ENCODE peak calls at places on chromosomes 4 and X, in seven cellular contexts. K is GM23338, M is transverse colon, S is upper lobe of left lung, B is SK-N-SH, C is prostate gland, L is endothelial cell of umbilical vein. N is an unnamed sample.

GRCh38 chr4:130747842-130748241 is 1651.9 kb downstream of the C4orf33 start:
- DNase-seq in C (no peak), L (no peak), M (no peak), S (no peak), B (no peak), K (peak; percentile 35), N (no peak)

GRCh38 chrX:123422875-123423274 is 238.8 kb downstream of the GRIA3 start:
- DNase-seq in C (no peak), K (peak; percentile 28), S (no peak), L (peak; percentile 1), M (peak; percentile 16), B (peak; percentile 14), N (no peak)

GRCh38 chrX:123425904-123426303 is 241.8 kb downstream of the GRIA3 start:
- DNase-seq in M (no peak), L (no peak), K (no peak), S (no peak), B (no peak), C (no peak), N (no peak)

GRCh38 chrX:129115104-129115503 is 408.2 kb downstream of the SMARCA1 start:
- DNase-seq in S (no peak), B (peak; percentile 47), M (peak; percentile 14), K (peak; percentile 82), C (no peak), L (peak; percentile 13), N (no peak)

GRCh38 chr4:105895609-105896460 is 564 bp downstream of the NPNT start:
- DNase-seq in C (peak; percentile 67), M (peak; percentile 52), K (peak; percentile 45), B (peak; percentile 40), S (peak; percentile 88), L (no peak), N (peak; percentile 62)

GRCh38 chrX:84187501-84188319 is at the start of gene RPS6KA6:
- DNase-seq in S (peak; percentile 80), K (peak; percentile 53), C (peak; percentile 22), B (peak; percentile 64), L (peak; percentile 29), M (peak; percentile 22), N (peak; percentile 72)

GRCh38 chr4:64538219-64538618 is 129.0 kb upstream of the TECRL start:
- DNase-seq in L (no peak), S (no peak), K (peak; percentile 71), M (no peak), B (no peak), C (no peak), N (no peak)

GRCh38 chr4:69753666-69754065 is 6.8 kb downstream of the SULT1B1 start:
- DNase-seq in K (no peak), S (no peak), C (no peak), B (no peak), M (no peak), L (no peak), N (no peak)

GRCh38 chr4:3786196-3786869 is 20.1 kb downstream of the ADRA2C start:
- DNase-seq in B (peak; percentile 93), L (no peak), K (no peak), C (no peak), S (peak; percentile 58), M (peak; percentile 49), N (no peak)

GRCh38 chrX:24025741-24026402 is 1.1 kb downstream of the KLHL15 start:
- DNase-seq in K (peak; percentile 23), L (peak; percentile 51), S (no peak), M (no peak), B (no peak), C (peak; percentile 5), N (peak; percentile 65)

GRCh38 chr4:180808862-180809261 is 1434.3 kb upstream of the TENM3 start:
- DNase-seq in K (no peak), L (no peak), M (no peak), B (no peak), S (no peak), C (no peak), N (no peak)

GRCh38 chr4:2829933-2830451 is 13.7 kb upstream of the ADD1 start:
- DNase-seq in C (no peak), L (no peak), M (no peak), S (peak; percentile 82), K (no peak), B (peak; percentile 19), N (peak; percentile 74)

GRCh38 chrX:53184836-53185235 is 40.2 kb downstream of the KDM5C start:
- DNase-seq in S (no peak), B (no peak), C (no peak), L (no peak), K (no peak), M (no peak), N (no peak)

GRCh38 chr4:167031534-167032156 is 202.6 kb downstream of the SPOCK3 start:
- DNase-seq in C (no peak), B (no peak), M (no peak), L (peak; percentile 80), S (no peak), K (no peak), N (no peak)

GRCh38 chr4:128570380-128570779 is 239.1 kb upstream of the JADE1 start:
- DNase-seq in S (no peak), L (peak; percentile 41), B (no peak), M (peak; percentile 20), K (no peak), C (no peak), N (no peak)

GRCh38 chr4:31807036-31807435 is 1086.9 kb downstream of the PCDH7 start:
- DNase-seq in C (no peak), M (no peak), B (no peak), K (no peak), L (no peak), S (no peak), N (no peak)

GRCh38 chrX:72297953-72298730 is 7.6 kb downstream of the CITED1 start:
- DNase-seq in C (no peak), S (no peak), M (no peak), B (peak; percentile 40), K (peak; percentile 71), L (no peak), N (no peak)

GRCh38 chrX:1658083-1658463 is 43.2 kb downstream of the ASMT start:
- DNase-seq in L (no peak), B (no peak), K (no peak), M (no peak), S (no peak), C (no peak), N (no peak)

GRCh38 chr4:71607780-71608673 is 175.9 kb downstream of the GC start:
- DNase-seq in K (no peak), B (no peak), C (no peak), M (no peak), S (no peak), L (no peak), N (no peak)

GRCh38 chrX:16870861-16871584 is 861 bp upstream of the RBBP7 start:
- DNase-seq in L (peak; percentile 13), B (peak; percentile 29), C (peak; percentile 8), K (peak; percentile 46), S (peak; percentile 86), M (no peak), N (peak; percentile 71)

GRCh38 chr4:169818063-169818679 is 60.4 kb upstream of the HPF1 start:
- DNase-seq in B (no peak), K (no peak), M (no peak), L (no peak), C (no peak), S (no peak), N (no peak)

GRCh38 chr4:5708171-5708828 is at the start of gene EVC2:
- DNase-seq in M (peak; percentile 58), B (peak; percentile 58), L (peak; percentile 47), K (peak; percentile 79), C (peak; percentile 65), S (peak; percentile 94), N (peak; percentile 90)
- H3K4me1 ChIP-seq in M (peaks cover 8% of the 10 kb centered on the region), B (peaks cover 3% of the 10 kb centered on the region), L (peaks cover 24% of the 10 kb centered on the region), K (peaks cover 8% of the 10 kb centered on the region), C (peaks cover 4% of the 10 kb centered on the region), S (peaks cover 18% of the 10 kb centered on the region), N (peaks cover 67% of the 10 kb centered on the region)

DNA sequence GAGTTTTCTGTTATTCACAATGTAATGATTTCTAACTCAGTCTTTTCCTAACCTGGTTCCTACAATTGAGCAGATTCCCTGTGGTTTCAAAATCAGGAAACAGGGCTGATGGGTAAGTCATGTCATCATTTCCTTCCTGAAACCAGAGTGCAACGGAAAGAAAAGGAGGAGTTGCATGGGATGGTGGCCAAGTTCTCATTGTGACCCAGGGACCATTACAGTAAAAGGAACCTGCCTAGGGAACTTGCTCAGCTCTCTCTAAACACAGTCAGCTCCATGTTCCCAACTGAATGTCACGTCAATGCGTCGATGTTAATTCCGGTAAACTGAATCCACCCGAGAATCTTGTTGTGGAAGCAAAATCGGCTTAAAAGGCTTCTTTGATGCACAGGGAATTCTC is 51.2 kb downstream of the LGI2 start:
- DNase-seq in S (no peak), K (no peak), M (peak; percentile 20), B (no peak), C (no peak), L (peak; percentile 96), N (no peak)
- TF ChIP-seq POLR2AphosphoS5 in S (peak; percentile 86), K (no peak), M (peak; percentile 14), B (no peak), C (peak; percentile 20), L (peak; percentile 84), N (peak; percentile 18)

GRCh38 chr4:152065545-152065944 is 304.7 kb upstream of the GATB start:
- DNase-seq in C (no peak), M (no peak), K (no peak), B (no peak), L (no peak), S (no peak), N (no peak)

GRCh38 chr4:152064282-152064681 is 303.5 kb upstream of the GATB start:
- DNase-seq in C (no peak), M (no peak), B (no peak), S (no peak), L (no peak), K (no peak), N (no peak)

GRCh38 chr4:152063301-152064235 is 302.8 kb upstream of the GATB start:
- DNase-seq in K (peak; percentile 35), L (no peak), B (peak; percentile 75), C (no peak), S (no peak), M (peak; percentile 48), N (no peak)

GRCh38 chr4:152064753-152065152 is 303.9 kb upstream of the GATB start:
- DNase-seq in M (no peak), B (no peak), C (no peak), S (no peak), L (no peak), K (no peak), N (no peak)
- H3K4me1 ChIP-seq in M (no peaks in the 10 kb centered on the region), B (no peaks in the 10 kb centered on the region), C (no peaks in the 10 kb centered on the region), S (no peaks in the 10 kb centered on the region), L (no peaks in the 10 kb centered on the region), K (peaks cover 29% of the 10 kb centered on the region), N (peaks cover 23% of the 10 kb centered on the region)

DNA sequence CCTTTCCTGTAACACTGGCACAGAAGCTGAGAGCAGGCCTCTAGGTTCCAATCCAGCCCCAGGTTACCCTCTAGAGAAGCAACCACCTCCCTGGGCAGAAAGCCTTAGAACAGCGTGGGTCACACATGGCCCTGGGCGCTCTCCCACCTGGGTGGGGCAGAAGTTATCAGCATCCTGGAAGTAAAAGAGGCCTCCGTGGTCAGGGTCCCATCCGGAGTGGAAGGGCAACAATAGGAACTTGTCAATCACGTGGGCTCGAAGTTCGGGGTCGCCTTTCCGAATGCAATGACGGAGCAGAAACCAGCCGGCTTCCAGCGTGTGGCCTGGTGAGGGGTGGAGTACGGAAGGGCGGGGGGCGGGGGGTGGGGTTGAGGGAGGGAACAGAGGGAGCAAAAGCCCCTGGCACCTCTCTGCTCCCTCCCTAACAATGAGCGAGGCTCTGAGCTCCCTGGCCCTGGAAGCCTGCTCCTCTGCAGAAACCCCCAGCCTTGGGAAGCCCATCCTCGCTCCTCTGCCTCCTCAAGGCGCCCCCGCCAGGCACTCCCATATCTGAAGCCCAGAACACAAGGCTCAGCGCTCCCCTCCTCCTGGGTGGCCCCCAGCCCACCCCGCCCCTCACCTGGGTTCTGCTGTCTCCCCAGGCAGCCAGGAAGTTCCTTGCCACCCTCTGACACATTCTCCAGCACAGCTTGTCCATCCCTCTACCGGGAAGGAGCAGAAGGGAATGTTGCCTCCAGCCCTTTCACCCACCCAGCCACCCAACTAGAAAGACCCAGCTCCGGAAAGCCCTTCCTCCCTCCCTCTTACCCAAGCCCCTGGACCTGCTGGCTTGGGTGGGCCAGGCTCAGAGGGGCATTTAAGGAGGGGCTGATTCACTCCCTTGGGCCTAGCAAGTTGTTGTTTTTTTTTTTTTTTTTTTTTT is 2.9 kb downstream of the RENBP start:
- DNase-seq in C (no peak), B (no peak), L (no peak), M (no peak), K (peak; percentile 53), S (no peak), N (no peak)
- TF ChIP-seq POLR2AphosphoS5 in C (no peak), B (no peak), L (no peak), M (no peak), K (no peak), S (no peak), N (no peak)